ENCODE peak calls at places on chromosomes 11 and 22, in six cellular contexts. A is H7; J is ecto neural progenitor cell; T is NCI-H2081; Z is germinal center; O is stimulated activated CD8-positive, alpha-beta memory T cell treated with anti-CD3 and anti-CD28 coated beads, Interleukin-12 subunit alpha, Interleukin-12 subunit beta, amount 100 ng/mL, for 4 hours. N is an unnamed sample.

GRCh38 chr22:31495343-31495742 is 993 bp upstream of the SFI1 start:
- DNase-seq in Z (no peak), J (no peak), A (no peak), T (no peak), O (no peak), N (no peak)

GRCh38 chr11:1500466-1501420 is 14.2 kb upstream of the MOB2 start:
- DNase-seq in T (no peak), Z (no peak), A (no peak), J (no peak), O (no peak), N (no peak)

GRCh38 chr11:64746486-64746885 is 2.5 kb upstream of the RASGRP2 start:
- DNase-seq in A (peak; percentile 69), T (no peak), O (no peak), J (no peak), Z (no peak), N (no peak)

GRCh38 chr22:49929553-49929979 is 11.1 kb downstream of the CRELD2 start:
- DNase-seq in T (peak; percentile 22), Z (peak; percentile 87), A (peak; percentile 99), O (peak; percentile 69), J (peak; percentile 87), N (no peak)

GRCh38 chr11:123430736-123431356 is 777 bp downstream of the GRAMD1B start:
- DNase-seq in Z (peak; percentile 61), A (peak; percentile 79), J (peak; percentile 78), T (peak; percentile 75), O (peak; percentile 23), N (no peak)

GRCh38 chr22:36211237-36211881 is 9.8 kb upstream of the APOL4 start:
- DNase-seq in J (peak; percentile 28), A (no peak), O (no peak), Z (no peak), T (peak; percentile 71), N (no peak)

GRCh38 chr22:38222797-38223119 is 21.0 kb downstream of the MAFF start:
- DNase-seq in J (no peak), A (no peak), Z (no peak), O (no peak), T (no peak), N (no peak)

GRCh38 chr11:126543691-126544090 is 188.2 kb downstream of the ST3GAL4 start:
- DNase-seq in T (peak; percentile 74), A (peak; percentile 57), J (no peak), O (no peak), Z (no peak), N (no peak)

GRCh38 chr11:31397239-31397834 is 27.7 kb downstream of the DNAJC24 start:
- DNase-seq in A (peak; percentile 9), T (peak; percentile 50), O (no peak), Z (peak; percentile 3), J (no peak), N (peak; percentile 23)

GRCh38 chr11:12800032-12800671 is 125.9 kb downstream of the TEAD1 start:
- DNase-seq in T (peak; percentile 80), Z (no peak), O (no peak), A (peak; percentile 32), J (no peak), N (no peak)

GRCh38 chr11:15871904-15872303 is 484.4 kb downstream of the SOX6 start:
- DNase-seq in J (no peak), T (no peak), A (no peak), Z (no peak), O (no peak), N (no peak)

GRCh38 chr11:108501396-108501795 is 3.2 kb upstream of the POGLUT3 start:
- DNase-seq in O (no peak), J (no peak), T (no peak), A (no peak), Z (no peak), N (no peak)

GRCh38 chr11:11553595-11553994 is 68.2 kb downstream of the GALNT18 start:
- DNase-seq in T (no peak), O (no peak), A (no peak), J (no peak), Z (peak; percentile 15), N (no peak)

GRCh38 chr11:122709042-122709760 is 53.7 kb downstream of the UBASH3B start:
- DNase-seq in A (no peak), T (no peak), J (no peak), O (no peak), Z (no peak), N (no peak)

GRCh38 chr11:89495951-89496350 is 4.8 kb upstream of the NOX4 start:
- DNase-seq in J (no peak), T (no peak), O (no peak), Z (no peak), A (no peak), N (peak; percentile 8)

GRCh38 chr22:20138417-20138738 is 6.8 kb downstream of the ZDHHC8 start:
- DNase-seq in Z (no peak), O (no peak), J (no peak), T (no peak), A (no peak), N (no peak)

GRCh38 chr11:17915500-17916143 is 97.2 kb downstream of the SERGEF start:
- DNase-seq in Z (no peak), J (no peak), A (no peak), O (no peak), T (no peak), N (no peak)

GRCh38 chr11:73804712-73805111 is 17.0 kb downstream of the MRPL48 start:
- DNase-seq in J (no peak), Z (no peak), O (no peak), T (no peak), A (no peak), N (no peak)

GRCh38 chr11:75508051-75508561 is 17.6 kb downstream of the GDPD5 start:
- DNase-seq in T (no peak), J (no peak), Z (peak; percentile 86), O (no peak), A (no peak), N (no peak)

GRCh38 chr11:119107538-119108150 is 500 bp downstream of the C2CD2L start:
- DNase-seq in A (peak; percentile 81), T (no peak), O (no peak), J (no peak), Z (peak; percentile 36), N (no peak)

GRCh38 chr22:48863965-48864538 is 963.6 kb downstream of the BRD1 start:
- DNase-seq in O (no peak), A (no peak), T (no peak), Z (no peak), J (no peak), N (no peak)

GRCh38 chr11:124756753-124757227 is 4.7 kb upstream of the VSIG2 start:
- DNase-seq in O (no peak), T (no peak), J (no peak), Z (no peak), A (peak; percentile 39), N (no peak)

GRCh38 chr11:107744736-107745135 is 32.9 kb upstream of the SLN start:
- DNase-seq in O (no peak), J (no peak), Z (no peak), T (no peak), A (no peak), N (no peak)

GRCh38 chr22:29473001-29473400 is 7.0 kb upstream of the NEFH start:
- DNase-seq in O (no peak), J (no peak), T (no peak), A (no peak), Z (no peak), N (no peak)

GRCh38 chr22:20432244-20432686 is 5.4 kb downstream of the SCARF2 start:
- DNase-seq in J (no peak), O (no peak), A (peak; percentile 36), Z (no peak), T (no peak), N (no peak)

GRCh38 chr11:75288846-75289760 is 48.5 kb downstream of the TPBGL start:
- DNase-seq in A (no peak), J (no peak), T (no peak), O (no peak), Z (no peak), N (no peak)

GRCh38 chr11:36507824-36508489 is 2.1 kb downstream of the TRAF6 start:
- DNase-seq in T (no peak), Z (no peak), O (no peak), J (no peak), A (no peak), N (peak; percentile 7)

GRCh38 chr11:86978756-86979608 is 23.8 kb upstream of the FZD4 start:
- DNase-seq in A (no peak), O (no peak), J (no peak), T (peak; percentile 35), Z (no peak), N (peak; percentile 62)

GRCh38 chr22:44666207-44666585 is 35.8 kb upstream of the PRR5 start:
- DNase-seq in T (no peak), O (no peak), J (no peak), A (no peak), Z (no peak), N (no peak)

GRCh38 chr11:12288934-12289666 is 88.3 kb upstream of the PARVA start:
- DNase-seq in O (no peak), J (no peak), T (peak; percentile 25), Z (no peak), A (no peak), N (no peak)

GRCh38 chr22:23527971-23528740 is 51.9 kb downstream of the IGLL1 start:
- DNase-seq in A (no peak), T (no peak), J (no peak), Z (no peak), O (no peak), N (no peak)

GRCh38 chr11:47566166-47566546 is 757 bp downstream of the PTPMT1 start:
- DNase-seq in A (no peak), T (no peak), J (no peak), O (no peak), Z (no peak), N (no peak)

GRCh38 chr11:48170176-48170839 is 46.3 kb upstream of the OR4B1 start:
- DNase-seq in J (no peak), A (no peak), T (no peak), O (no peak), Z (no peak), N (no peak)

GRCh38 chr11:44338721-44339529 is 29.0 kb upstream of the ALX4 start:
- DNase-seq in T (peak; percentile 81), O (no peak), Z (no peak), J (no peak), A (peak; percentile 56), N (no peak)